ENCODE peak calls at places on chromosomes 11 and 22, in four cellular contexts. H, F, W and T are unnamed samples.

GRCh38 chr11:130249371-130249770 is 65.3 kb downstream of the ZBTB44 start:
- DNase-seq in H (no peak), F (no peak), W (no peak), T (no peak)

GRCh38 chr11:43852057-43852636 is 28.5 kb upstream of the ALKBH3 start:
- DNase-seq in H (peak), F (peak), W (peak), T (peak)

GRCh38 chr11:72771507-72771906 is 19.3 kb upstream of the ARAP1 start:
- DNase-seq in H (no peak), F (no peak), W (no peak), T (no peak)

GRCh38 chr22:39952347-39952746 is 7.8 kb upstream of the TMA7B start:
- DNase-seq in H (no peak), F (no peak), W (no peak), T (no peak)

GRCh38 chr11:61553373-61554171 is 27.3 kb downstream of the SYT7 start:
- DNase-seq in H (no peak), F (no peak), W (no peak), T (no peak)

GRCh38 chr11:132744771-132745170 is 787.5 kb downstream of the OPCML start:
- DNase-seq in H (no peak), F (no peak), W (no peak), T (no peak)

GRCh38 chr11:10380921-10381320 is 74.1 kb upstream of the AMPD3 start:
- DNase-seq in H (no peak), F (no peak), W (no peak), T (no peak)

GRCh38 chr22:37610480-37611148 is 2.0 kb downstream of the GGA1 start:
- DNase-seq in H (no peak), F (no peak), W (no peak), T (no peak)

GRCh38 chr11:62612366-62613274 is at the start of the genes EML3 and ROM1:
- DNase-seq in H (peak), F (peak), W (peak), T (peak)

GRCh38 chr11:20277014-20277413 is 86.5 kb upstream of the HTATIP2 start:
- DNase-seq in H (no peak), F (no peak), W (no peak), T (no peak)

GRCh38 chr11:74696932-74697687 is 34.1 kb downstream of the CHRDL2 start:
- DNase-seq in H (peak), F (no peak), W (peak), T (no peak)

GRCh38 chr11:8262552-8263108 is 1.0 kb downstream of the LMO1 start:
- DNase-seq in H (no peak), F (no peak), W (peak), T (no peak)

GRCh38 chr22:30221121-30221992 is 25.2 kb downstream of the LIF start:
- DNase-seq in H (no peak), F (peak), W (no peak), T (peak)

GRCh38 chr22:24077416-24077815 is 66.3 kb downstream of the CABIN1 start:
- DNase-seq in H (no peak), F (no peak), W (no peak), T (no peak)

GRCh38 chr11:59754859-59755700 is at the start of gene STX3:
- DNase-seq in H (peak), F (peak), W (no peak), T (peak)

GRCh38 chr22:41528938-41529561 is 15.2 kb downstream of the POLR3H start:
- DNase-seq in H (no peak), F (no peak), W (no peak), T (no peak)

GRCh38 chr11:71580057-71581003 is 2.3 kb downstream of the KRTAP5-11 start:
- DNase-seq in H (peak), F (no peak), W (peak), T (no peak)

GRCh38 chr11:116166788-116167465 is 605.9 kb downstream of the BUD13 start:
- DNase-seq in H (no peak), F (no peak), W (no peak), T (no peak)

GRCh38 chr11:94544582-94544831 is 786 bp downstream of the FUT4 start:
- DNase-seq in H (no peak), F (no peak), W (no peak), T (no peak)

GRCh38 chr22:31211862-31212730 is at the start of gene LIMK2:
- DNase-seq in H (peak), F (peak), W (peak), T (peak)

GRCh38 chr11:35927730-35928129 is 16.1 kb upstream of the LDLRAD3 start:
- DNase-seq in H (peak), F (no peak), W (no peak), T (no peak)

GRCh38 chr11:115539844-115540243 is 35.6 kb upstream of the CADM1 start:
- DNase-seq in H (no peak), F (no peak), W (no peak), T (no peak)

GRCh38 chr11:63670077-63670737 is 969 bp downstream of the ATL3 start:
- DNase-seq in H (no peak), F (no peak), W (no peak), T (no peak)

GRCh38 chr11:2898366-2899079 is 12.9 kb upstream of the CDKN1C start:
- DNase-seq in H (peak), F (peak), W (peak), T (peak)
- H3K4me3 ChIP-seq in H (no peak), F (peak), W (no peak), T (peak)

GRCh38 chr11:107592256-107592655 is 1.3 kb downstream of the ELMOD1 start:
- DNase-seq in H (no peak), F (no peak), W (no peak), T (no peak)
- H3K4me3 ChIP-seq in H (peak), F (no peak), W (peak), T (peak)

DNA sequence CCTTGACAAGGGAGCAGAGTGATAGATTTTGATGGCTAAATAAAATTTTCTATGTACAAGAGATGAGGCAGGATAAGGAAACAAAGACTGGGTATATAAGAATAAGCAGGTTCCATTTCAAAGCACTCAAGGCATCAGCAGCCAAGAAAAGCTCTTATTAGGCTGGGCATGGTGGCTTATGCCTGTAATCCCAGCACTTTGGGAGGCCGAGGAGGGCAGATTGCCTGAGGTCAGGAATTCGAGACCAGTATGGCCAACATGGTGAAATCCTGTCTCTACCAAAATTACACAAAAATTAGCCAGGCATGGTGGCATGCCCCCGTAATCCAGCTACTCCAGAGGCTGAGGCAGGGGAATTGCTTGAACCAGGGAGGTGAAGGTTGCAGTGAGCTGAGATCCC is 563.4 kb upstream of the CCDC179 start:
- DNase-seq in H (no peak), F (no peak), W (no peak), T (no peak)
- H3K4me3 ChIP-seq in H (no peak), F (no peak), W (no peak), T (no peak)

GRCh38 chr11:2914475-2915195 is 14.6 kb downstream of the PHLDA2 start:
- DNase-seq in H (no peak), F (no peak), W (no peak), T (no peak)
- H3K4me3 ChIP-seq in H (no peak), F (no peak), W (no peak), T (no peak)

DNA sequence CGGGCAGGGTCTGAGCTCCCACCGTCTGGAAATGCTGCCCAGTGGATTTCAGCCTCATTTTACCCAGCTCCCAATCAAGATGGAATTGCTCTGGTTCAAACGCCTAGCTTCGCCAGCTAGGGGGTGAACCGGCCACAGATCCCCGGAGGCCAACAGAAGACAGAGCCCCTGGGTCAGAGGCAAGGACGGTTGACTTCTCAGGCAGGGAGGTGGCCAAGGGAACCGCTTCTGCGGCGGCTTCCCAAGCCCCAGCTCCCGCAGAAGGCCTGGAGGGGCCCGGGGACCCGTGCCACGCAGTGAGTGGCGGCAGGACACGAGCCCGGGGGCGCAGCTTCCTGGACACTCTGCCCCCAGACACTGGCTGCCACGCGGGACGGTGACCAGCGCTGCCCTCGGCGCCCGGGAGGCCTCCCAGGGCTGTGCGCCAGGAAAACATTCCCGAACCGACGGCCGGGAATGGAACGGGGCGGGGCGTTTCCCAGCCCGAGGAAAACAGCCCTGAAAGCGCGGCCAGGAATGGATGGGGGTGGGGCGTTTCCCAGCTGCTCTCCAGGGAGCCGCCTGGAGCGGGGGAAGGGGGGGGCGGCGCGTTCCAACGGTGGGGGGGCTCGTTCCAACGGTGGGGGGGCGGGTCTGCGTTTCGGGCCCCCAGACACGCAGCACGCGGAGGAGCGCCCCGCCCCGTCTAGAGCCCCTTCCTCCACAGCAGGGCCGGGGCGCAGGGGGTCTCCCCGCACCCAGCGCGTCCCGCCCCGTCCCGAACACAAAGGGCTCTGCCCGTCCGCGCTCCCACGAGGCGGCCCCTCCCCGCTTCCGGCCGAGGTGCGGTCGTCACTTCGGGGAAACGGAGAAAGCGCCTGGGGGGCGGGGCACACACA is 13.5 kb upstream of the B4GALNT4 start:
- DNase-seq in H (peak), F (peak), W (peak), T (peak)
- H3K4me3 ChIP-seq in H (peak), F (peak), W (peak), T (peak)

DNA sequence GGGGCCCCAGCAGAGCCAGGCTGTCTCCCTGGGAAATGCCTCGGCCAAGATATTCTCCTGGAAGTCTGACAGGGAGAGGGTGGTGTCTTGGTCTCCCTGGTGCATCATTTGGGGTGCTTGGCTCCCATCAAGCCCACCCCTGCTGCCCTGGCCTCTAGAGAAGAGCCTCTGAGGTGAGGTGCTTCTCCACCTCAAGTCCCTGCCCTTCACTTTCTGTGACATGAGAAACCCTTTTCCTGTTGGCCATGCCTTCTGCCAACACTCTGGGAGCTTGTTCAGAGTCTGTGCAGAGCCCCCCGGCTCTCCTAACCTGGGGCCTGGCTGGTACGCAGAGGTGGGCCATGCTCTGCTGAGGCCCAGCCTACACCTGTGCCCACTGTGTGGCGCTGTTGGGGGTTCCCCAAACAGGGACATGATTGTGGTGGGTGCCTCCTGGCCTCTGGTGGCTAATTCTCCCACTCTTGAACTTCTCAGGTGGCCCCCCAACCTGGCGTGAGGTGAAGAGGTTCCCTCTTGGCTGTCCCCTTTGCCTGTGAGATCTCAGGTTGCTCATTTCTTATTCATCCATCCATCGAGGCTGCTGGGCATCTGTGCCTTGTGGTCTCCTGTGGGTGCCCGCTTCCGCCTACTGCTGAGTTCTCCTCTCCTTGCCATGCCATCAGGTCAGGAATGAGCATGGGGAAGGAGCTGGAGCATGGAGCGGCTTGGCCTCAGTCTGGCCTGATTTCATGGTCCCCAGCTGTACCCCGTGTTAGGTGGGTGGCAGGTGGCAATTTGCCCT is 19.2 kb upstream of the DGCR8 start:
- DNase-seq in H (no peak), F (no peak), W (no peak), T (no peak)
- H3K4me3 ChIP-seq in H (no peak), F (no peak), W (no peak), T (no peak)

DNA sequence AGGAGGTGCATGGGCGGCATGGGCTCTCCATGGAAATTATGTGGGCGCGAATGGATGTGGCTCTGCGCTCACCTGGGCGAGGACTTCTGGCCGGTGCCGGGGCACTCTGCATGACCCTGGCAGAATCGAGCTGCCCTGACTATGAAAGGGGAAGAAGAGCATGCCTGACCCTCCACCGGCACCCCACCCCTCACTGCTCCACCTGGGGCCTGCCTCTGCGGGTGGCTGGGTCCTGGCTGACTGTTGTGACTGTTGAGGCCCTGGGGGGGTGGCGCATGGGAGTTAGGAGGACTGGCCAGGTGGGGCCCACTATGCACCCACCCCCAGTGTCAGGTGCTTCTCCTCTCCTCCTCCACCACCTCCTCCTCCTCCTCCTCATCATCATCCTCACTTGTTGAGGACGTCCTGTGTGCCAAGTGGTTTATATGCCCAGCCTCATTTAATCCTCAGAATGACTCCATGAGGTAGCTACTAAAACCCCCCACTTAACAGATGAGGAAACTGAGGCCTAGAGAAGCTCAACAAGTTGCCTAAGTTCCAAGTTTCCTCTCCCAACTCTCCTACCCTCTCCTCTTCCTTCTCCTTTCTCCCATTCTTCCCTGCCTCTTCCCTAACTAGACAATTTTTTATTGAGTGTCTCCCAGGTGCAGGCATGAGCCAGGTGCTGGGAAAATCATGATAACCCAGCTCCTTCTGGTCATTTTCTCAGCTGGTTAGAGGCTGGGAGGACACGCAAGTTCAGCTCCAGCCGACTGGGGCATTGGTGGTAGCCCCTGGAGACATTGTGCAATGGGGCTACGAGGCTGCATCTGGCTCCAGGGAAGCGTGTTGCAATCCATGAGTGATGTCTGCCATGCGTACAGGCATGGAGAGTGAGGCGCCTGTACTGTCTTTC is 2.3 kb downstream of the MYEOV start:
- DNase-seq in H (peak), F (no peak), W (no peak), T (no peak)
- H3K4me3 ChIP-seq in H (peak), F (peak), W (no peak), T (peak)

GRCh38 chr11:118439656-118440055 is 3.4 kb downstream of the KMT2A start:
- DNase-seq in H (no peak), F (no peak), W (no peak), T (no peak)

GRCh38 chr11:118437046-118437735 is 899 bp downstream of the KMT2A start:
- DNase-seq in H (peak), F (peak), W (no peak), T (peak)

GRCh38 chr11:118437736-118438125 is 1.4 kb downstream of the KMT2A start:
- DNase-seq in H (no peak), F (peak), W (no peak), T (peak)

GRCh38 chr11:118436639-118437045 is 350 bp downstream of the KMT2A start:
- DNase-seq in H (no peak), F (peak), W (no peak), T (peak)

GRCh38 chr11:118438314-118438931 is 2.1 kb downstream of the KMT2A start:
- DNase-seq in H (peak), F (peak), W (peak), T (peak)
- H3K4me3 ChIP-seq in H (peak), F (peak), W (peak), T (peak)